ENCODE peak calls at places on chromosomes 13 and 19, in five cellular contexts. A, X, D, G and U are unnamed samples. For H3K27me3 and H3K9me3, the result is how much of the 10 kb centered on the place peaks cover.

GRCh38 chr13:36325912-36326311 is 20.3 kb downstream of the SPART start:
- DNase-seq in A (no peak), X (no peak), D (no peak), G (no peak), U (no peak)

GRCh38 chr19:45406165-45406956 is at the start of gene POLR1G:
- DNase-seq in A (peak), X (peak), D (peak), G (peak), U (peak)

GRCh38 chr13:93758575-93758974 is 532.0 kb downstream of the GPC6 start:
- DNase-seq in A (no peak), X (no peak), D (peak), G (no peak), U (no peak)

GRCh38 chr19:4713384-4713951 is 10.2 kb downstream of the DPP9 start:
- DNase-seq in A (no peak), X (peak), D (peak), G (peak), U (no peak)

GRCh38 chr19:40246292-40247073 is 20.0 kb upstream of the CCNP start:
- DNase-seq in A (no peak), X (no peak), D (no peak), G (no peak), U (no peak)

GRCh38 chr19:16571283-16571682 is 932 bp downstream of the SLC35E1 start:
- DNase-seq in A (no peak), X (no peak), D (peak), G (no peak), U (no peak)

GRCh38 chr19:4867534-4868285 is at the start of gene PLIN3:
- DNase-seq in A (peak), X (peak), D (peak), G (peak), U (peak)

GRCh38 chr19:19445911-19446361 is 40.5 kb downstream of the GATAD2A start:
- DNase-seq in A (no peak), X (no peak), D (peak), G (no peak), U (no peak)

GRCh38 chr13:41263261-41263971 is at the start of gene MTRF1:
- DNase-seq in A (peak), X (peak), D (peak), G (peak), U (peak)

GRCh38 chr19:38898788-38899446 is 501 bp downstream of the SIRT2 start:
- DNase-seq in A (no peak), X (peak), D (peak), G (no peak), U (no peak)

GRCh38 chr19:41565384-41565730 is 10.6 kb upstream of the CEACAM21 start:
- DNase-seq in A (no peak), X (no peak), D (no peak), G (no peak), U (no peak)

GRCh38 chr19:41563847-41564514 is 12.0 kb upstream of the CEACAM21 start:
- DNase-seq in A (no peak), X (no peak), D (no peak), G (no peak), U (peak)

GRCh38 chr19:41569481-41570150 is 6.3 kb upstream of the CEACAM21 start:
- DNase-seq in A (no peak), X (no peak), D (no peak), G (no peak), U (no peak)

GRCh38 chr19:41570179-41570578 is 5.8 kb upstream of the CEACAM21 start:
- DNase-seq in A (no peak), X (no peak), D (no peak), G (no peak), U (no peak)

DNA sequence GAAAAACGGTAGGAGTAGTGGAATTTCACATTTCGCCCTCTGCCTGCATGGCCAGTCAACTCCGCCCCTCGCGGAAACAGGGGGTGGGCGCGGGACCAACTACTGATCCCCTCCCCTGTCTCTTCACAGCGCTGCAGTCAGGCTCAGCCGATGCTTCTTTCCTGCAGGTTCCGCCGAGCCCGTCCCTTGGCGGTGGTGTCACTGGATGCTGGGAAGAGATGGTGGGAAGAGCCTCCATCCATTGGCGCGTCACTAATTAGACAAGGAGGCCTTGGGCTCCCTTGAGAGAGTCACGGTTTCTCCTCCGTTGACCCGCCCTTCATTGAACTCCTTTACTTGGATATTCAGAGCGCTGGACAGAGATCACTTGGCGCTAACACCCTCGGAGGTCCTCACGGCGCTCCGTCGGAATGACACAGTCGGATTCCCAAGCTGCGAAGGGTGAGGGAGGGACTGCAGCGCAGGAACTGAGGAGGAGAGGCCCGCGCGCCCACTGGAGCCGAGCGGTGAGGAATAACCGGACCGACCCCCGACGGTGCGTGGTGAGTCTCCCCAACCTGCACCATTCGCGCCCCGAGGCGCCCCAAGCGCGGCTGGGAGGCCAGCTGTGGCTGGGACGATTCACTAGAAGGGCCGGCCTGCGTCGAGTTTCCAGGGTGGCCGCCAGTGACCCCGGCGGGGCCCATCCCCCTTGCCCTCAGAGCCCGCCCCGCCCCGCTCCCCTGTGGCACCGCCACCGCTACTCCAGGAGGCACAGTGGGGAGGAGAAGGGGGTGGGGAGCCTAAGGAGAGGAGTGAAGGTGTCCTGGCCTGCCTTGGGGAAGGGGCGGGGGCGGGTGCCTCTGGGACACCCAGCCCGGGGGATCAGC is 11.2 kb upstream of the CEACAM21 start:
- DNase-seq in A (no peak), X (no peak), D (no peak), G (no peak), U (no peak)
- H3K27me3 ChIP-seq in A (under half), X (under half), D (under half), G (under half), U (under half)

GRCh38 chr13:19267746-19268145 is 86.1 kb upstream of the TUBA3C start:
- DNase-seq in A (no peak), X (no peak), D (no peak), G (no peak), U (no peak)

GRCh38 chr13:19268331-19268730 is 86.7 kb upstream of the TUBA3C start:
- DNase-seq in A (no peak), X (no peak), D (no peak), G (no peak), U (no peak)

GRCh38 chr13:19264711-19265110 is 83.1 kb upstream of the TUBA3C start:
- DNase-seq in A (no peak), X (no peak), D (no peak), G (no peak), U (no peak)

GRCh38 chr13:19266979-19267378 is 85.4 kb upstream of the TUBA3C start:
- DNase-seq in A (no peak), X (no peak), D (no peak), G (no peak), U (no peak)
- H3K9me3 ChIP-seq in A (under half), X (under half), D (under half), G (under half), U (under half)

GRCh38 chr13:31442605-31443004 is 242.8 kb downstream of the B3GLCT start:
- DNase-seq in A (no peak), X (no peak), D (no peak), G (no peak), U (no peak)
- H3K27ac ChIP-seq in A (no peak), X (no peak), D (no peak), G (no peak), U (no peak)

GRCh38 chr19:18223860-18224524 is 2.2 kb downstream of the PDE4C start:
- DNase-seq in A (no peak), X (no peak), D (no peak), G (peak), U (peak)
- H3K27me3 ChIP-seq in A (half or more), X (half or more), D (under half), G (under half), U (half or more)

GRCh38 chr13:75197803-75198202 is 284.2 kb downstream of the TBC1D4 start:
- DNase-seq in A (no peak), X (no peak), D (no peak), G (no peak), U (no peak)

DNA sequence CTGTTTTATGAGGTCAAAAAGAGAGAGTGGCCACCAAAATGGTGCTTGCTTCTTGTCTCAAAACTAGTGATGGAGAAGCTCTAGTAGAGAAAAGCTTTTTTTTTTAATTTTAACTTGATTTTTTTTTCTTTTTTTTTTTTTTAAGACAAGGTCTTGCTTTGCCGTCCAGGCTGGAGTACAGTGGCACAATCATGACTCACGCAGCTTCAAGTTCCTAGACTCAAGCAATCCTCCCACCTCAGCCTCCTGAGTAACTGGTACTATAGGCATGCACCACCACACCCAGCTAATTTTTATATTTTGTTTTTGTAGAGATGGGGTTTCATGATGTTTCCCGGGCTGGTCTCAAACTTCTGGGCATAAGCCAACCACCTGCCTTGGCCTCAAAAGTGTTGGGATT is 279.0 kb downstream of the TBC1D4 start:
- DNase-seq in A (no peak), X (no peak), D (no peak), G (no peak), U (no peak)
- H3K9me3 ChIP-seq in A (under half), X (under half), D (under half), G (under half), U (under half)

DNA sequence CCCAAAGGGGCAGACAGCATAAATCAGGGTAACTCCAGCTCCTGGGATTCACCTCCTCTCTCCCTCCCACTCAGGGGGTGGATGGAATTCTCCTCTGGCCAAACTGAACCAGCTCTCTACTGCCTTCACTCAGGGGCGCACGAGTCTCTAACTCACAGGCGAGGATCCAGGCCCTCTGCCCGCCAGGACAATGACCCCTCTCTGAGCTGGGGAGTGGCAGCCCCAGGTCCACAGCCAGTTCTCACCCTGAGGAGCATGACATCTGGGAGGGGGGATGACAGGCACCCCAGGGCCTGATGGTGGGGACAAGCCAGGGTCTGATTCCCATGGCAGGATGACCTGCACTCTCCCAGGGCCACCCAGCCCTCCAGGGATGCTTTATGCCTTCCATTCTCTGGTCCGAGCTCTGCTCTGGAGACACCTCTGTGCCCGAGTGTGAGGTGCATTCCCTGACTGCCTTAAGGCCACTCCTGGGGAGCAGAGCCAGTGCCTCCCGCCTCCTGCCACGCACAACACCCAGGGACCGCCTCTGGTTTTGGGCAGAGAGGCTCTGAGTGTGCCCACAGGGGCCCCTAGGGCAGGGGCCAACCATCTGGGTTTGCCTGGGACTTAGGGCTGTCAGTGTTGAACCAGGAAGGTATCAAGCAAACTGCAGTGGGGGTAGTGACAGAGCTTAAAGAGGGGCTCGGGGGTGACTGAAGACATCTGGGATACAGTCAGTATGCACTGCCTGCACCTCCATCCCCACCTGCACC is 66.2 kb downstream of the GNG7 start:
- DNase-seq in A (no peak), X (no peak), D (no peak), G (no peak), U (no peak)
- H3K27ac ChIP-seq in A (no peak), X (no peak), D (no peak), G (no peak), U (no peak)

GRCh38 chr19:51018745-51019543 is 565 bp downstream of the KLK10 start:
- DNase-seq in A (no peak), X (no peak), D (no peak), G (no peak), U (no peak)
- H3K27me3 ChIP-seq in A (under half), X (half or more), D (under half), G (under half), U (under half)

GRCh38 chr13:22372261-22372660 is 701.4 kb downstream of the FGF9 start:
- DNase-seq in A (no peak), X (no peak), D (no peak), G (no peak), U (no peak)

GRCh38 chr13:22369840-22370239 is 699.0 kb downstream of the FGF9 start:
- DNase-seq in A (no peak), X (no peak), D (no peak), G (no peak), U (no peak)

GRCh38 chr13:22369090-22369489 is 698.2 kb downstream of the FGF9 start:
- DNase-seq in A (no peak), X (no peak), D (no peak), G (no peak), U (no peak)
- H3K9me3 ChIP-seq in A (under half), X (under half), D (under half), G (under half), U (under half)

DNA sequence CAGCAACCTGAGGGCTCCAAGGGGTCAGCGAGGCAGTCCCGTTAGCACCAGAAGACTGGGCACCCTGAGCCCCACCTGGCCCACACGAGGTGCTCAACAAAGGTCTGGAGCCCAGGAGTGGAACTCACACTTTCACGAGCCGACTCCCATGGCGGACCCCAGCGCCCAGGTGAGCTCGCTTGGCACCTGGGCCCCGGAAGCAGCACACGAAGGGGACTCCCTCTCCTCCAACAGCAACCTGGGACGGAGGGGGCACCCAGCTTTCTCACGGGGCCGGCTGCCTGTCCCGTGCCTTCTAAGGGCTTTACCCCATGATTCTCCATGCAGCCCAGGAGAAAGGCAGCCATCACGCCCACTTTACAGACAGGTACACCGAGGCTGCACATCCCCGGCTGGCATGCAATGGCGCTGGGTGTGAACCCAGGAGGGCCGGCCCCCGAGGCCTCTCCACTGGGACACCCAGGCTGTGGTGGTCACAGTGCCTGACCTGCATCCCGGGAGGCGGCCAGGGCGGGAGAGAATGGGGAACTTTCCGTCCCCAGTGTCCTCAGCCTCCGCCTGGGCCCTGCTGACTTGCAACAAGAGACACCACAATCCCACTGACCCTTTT is 5.0 kb downstream of the PIP5K1C start:
- DNase-seq in A (no peak), X (no peak), D (no peak), G (no peak), U (no peak)
- H3K27ac ChIP-seq in A (no peak), X (no peak), D (no peak), G (no peak), U (no peak)

GRCh38 chr13:111564657-111565056 is 244.2 kb downstream of the TEX29 start:
- DNase-seq in A (no peak), X (no peak), D (no peak), G (no peak), U (no peak)

GRCh38 chr13:111566567-111566966 is 246.1 kb downstream of the TEX29 start:
- DNase-seq in A (no peak), X (no peak), D (no peak), G (no peak), U (no peak)

GRCh38 chr13:111567637-111568036 is 247.2 kb downstream of the TEX29 start:
- DNase-seq in A (no peak), X (no peak), D (no peak), G (no peak), U (no peak)

GRCh38 chr13:111568290-111568689 is 247.8 kb downstream of the TEX29 start:
- DNase-seq in A (no peak), X (no peak), D (no peak), G (no peak), U (no peak)

GRCh38 chr13:111565400-111565799 is 245.0 kb downstream of the TEX29 start:
- DNase-seq in A (no peak), X (no peak), D (no peak), G (no peak), U (no peak)
- H3K27me3 ChIP-seq in A (under half), X (under half), D (under half), G (under half), U (under half)